ENCODE peak calls at places on chromosome 9, in four cellular contexts. T is neuronal stem cell, S is trophoblast cell, P is H1. Y is an unnamed sample.

GRCh38 chr9:111034146-111034545 is 4.1 kb downstream of the LPAR1 start:
- DNase-seq in T (no peak), S (no peak), P (no peak), Y (peak; percentile 57)

GRCh38 chr9:12667892-12668291 is 25.3 kb upstream of the TYRP1 start:
- DNase-seq in T (no peak), S (no peak), P (no peak), Y (no peak)

GRCh38 chr9:108057421-108058136 is 568.0 kb upstream of the KLF4 start:
- DNase-seq in S (peak; percentile 53), T (no peak), P (no peak), Y (peak; percentile 96)

GRCh38 chr9:121844090-121844489 is 192.7 kb downstream of the DAB2IP start:
- DNase-seq in P (no peak), S (no peak), T (no peak), Y (no peak)

GRCh38 chr9:26301659-26302058 is 590.9 kb downstream of the CAAP1 start:
- DNase-seq in T (no peak), S (no peak), P (no peak), Y (no peak)

GRCh38 chr9:14485366-14485765 is 171.4 kb upstream of the NFIB start:
- DNase-seq in T (no peak), P (no peak), S (no peak), Y (peak; percentile 3)

GRCh38 chr9:20988916-20989315 is 42.5 kb downstream of the HACD4 start:
- DNase-seq in S (peak; percentile 33), P (no peak), T (no peak), Y (no peak)

GRCh38 chr9:3059781-3060468 is 216.0 kb upstream of the PUM3 start:
- DNase-seq in T (no peak), S (no peak), P (no peak), Y (no peak)

GRCh38 chr9:129289131-129289731 is 111.2 kb upstream of the IER5L start:
- DNase-seq in S (no peak), T (no peak), P (peak; percentile 44), Y (no peak)

GRCh38 chr9:7174884-7175283 is 417.1 kb downstream of the KDM4C start:
- DNase-seq in T (no peak), S (no peak), P (no peak), Y (no peak)

GRCh38 chr9:103485138-103485537 is 490.0 kb downstream of the CYLC2 start:
- DNase-seq in T (no peak), S (peak; percentile 1), P (no peak), Y (no peak)

GRCh38 chr9:7165350-7165937 is 407.7 kb downstream of the KDM4C start:
- DNase-seq in S (peak; percentile 27), T (no peak), P (no peak), Y (no peak)

GRCh38 chr9:125269014-125269397 is 7.4 kb downstream of the GAPVD1 start:
- DNase-seq in P (no peak), T (no peak), S (no peak), Y (no peak)

GRCh38 chr9:120557205-120557604 is 22.8 kb downstream of the CDK5RAP2 start:
- DNase-seq in S (no peak), T (no peak), P (no peak), Y (no peak)

GRCh38 chr9:121640076-121640475 is 11.4 kb upstream of the DAB2IP start:
- DNase-seq in P (peak; percentile 86), S (peak; percentile 58), T (no peak), Y (peak; percentile 29)

GRCh38 chr9:108835831-108836230 is 20.0 kb downstream of the ACTL7B start:
- DNase-seq in T (no peak), S (peak; percentile 44), P (no peak), Y (no peak)

GRCh38 chr9:81132796-81133195 is 556.6 kb downstream of the TLE1 start:
- DNase-seq in S (no peak), P (no peak), T (no peak), Y (no peak)

GRCh38 chr9:27665121-27665520 is 91.8 kb upstream of the C9orf72 start:
- DNase-seq in P (no peak), S (no peak), T (no peak), Y (no peak)

GRCh38 chr9:130186839-130187522 is 14.8 kb downstream of the NCS1 start:
- DNase-seq in S (peak; percentile 73), P (peak; percentile 75), T (no peak), Y (peak; percentile 80)

GRCh38 chr9:115262477-115262876 is 144.5 kb upstream of the TNC start:
- DNase-seq in P (no peak), S (no peak), T (no peak), Y (peak; percentile 84)

GRCh38 chr9:70406446-70406862 is 8.0 kb downstream of the KLF9 start:
- DNase-seq in T (no peak), P (no peak), S (peak; percentile 26), Y (peak; percentile 82)

GRCh38 chr9:81588148-81588874 is 101.0 kb downstream of the TLE1 start:
- DNase-seq in T (no peak), P (no peak), S (peak; percentile 59), Y (peak; percentile 82)

GRCh38 chr9:133122935-133123611 is 2.0 kb upstream of the RALGDS start:
- DNase-seq in T (no peak), P (no peak), S (no peak), Y (peak; percentile 88)

GRCh38 chr9:130756037-130756436 is 62.5 kb downstream of the EXOSC2 start:
- DNase-seq in S (no peak), T (no peak), P (no peak), Y (peak; percentile 32)

GRCh38 chr9:20732118-20732517 is 48.1 kb downstream of the FOCAD start:
- DNase-seq in P (no peak), S (peak; percentile 18), T (no peak), Y (peak; percentile 89)

GRCh38 chr9:114777841-114778240 is 28.0 kb downstream of the TNFSF15 start:
- DNase-seq in P (no peak), T (no peak), S (no peak), Y (no peak)

GRCh38 chr9:93580654-93581380 is 4.4 kb downstream of the PHF2 start:
- DNase-seq in S (peak; percentile 61), P (no peak), T (no peak), Y (no peak)

GRCh38 chr9:70480405-70480980 is 66.0 kb upstream of the KLF9 start:
- DNase-seq in T (no peak), P (no peak), S (peak; percentile 17), Y (peak; percentile 99)

GRCh38 chr9:33101104-33101951 is 24.9 kb upstream of the SMU1 start:
- DNase-seq in P (no peak), T (no peak), S (peak; percentile 90), Y (peak; percentile 52)

GRCh38 chr9:35748858-35749514 is at the start of the genes GBA2 and RGP1:
- DNase-seq in T (peak; percentile 67), S (peak; percentile 83), P (peak; percentile 88), Y (peak; percentile 83)

GRCh38 chr9:651372-651771 is 190.1 kb upstream of the DMRT1 start:
- DNase-seq in S (no peak), P (no peak), T (no peak), Y (no peak)

GRCh38 chr9:80026121-80026520 is 454.4 kb downstream of the TLE4 start:
- DNase-seq in P (no peak), S (peak; percentile 50), T (no peak), Y (no peak)

GRCh38 chr9:126860077-126860756 is at the start of gene ZBTB34:
- DNase-seq in S (peak; percentile 63), T (peak; percentile 73), P (peak; percentile 93), Y (peak; percentile 54)

GRCh38 chr9:37471942-37472679 is 6.9 kb upstream of the ZBTB5 start:
- DNase-seq in P (no peak), T (peak; percentile 73), S (peak; percentile 98), Y (peak; percentile 93)

GRCh38 chr9:113503613-113504230 is 40.2 kb downstream of the RGS3 start:
- DNase-seq in T (no peak), S (no peak), P (no peak), Y (no peak)

GRCh38 chr9:127537014-127537413 is 75.1 kb upstream of the STXBP1 start:
- DNase-seq in T (no peak), S (no peak), P (no peak), Y (peak; percentile 73)

GRCh38 chr9:111232997-111233790 is 96.8 kb downstream of the OR2K2 start:
- DNase-seq in S (no peak), P (no peak), T (peak; percentile 30), Y (no peak)

GRCh38 chr9:75083188-75083976 is 4.6 kb downstream of the NMRK1 start:
- DNase-seq in P (peak; percentile 55), T (no peak), S (peak; percentile 49), Y (no peak)

GRCh38 chr9:94167376-94167775 is 83.1 kb downstream of the PTPDC1 start:
- DNase-seq in S (no peak), T (no peak), P (no peak), Y (no peak)

GRCh38 chr9:97386733-97387503 is 25.0 kb upstream of the TDRD7 start:
- DNase-seq in T (peak; percentile 73), S (peak; percentile 83), P (peak; percentile 99), Y (peak; percentile 70)
- H3K4me3 ChIP-seq in T (no peak overlapping the region), S (no peak overlapping the region), P (no peak overlapping the region), Y (no peak overlapping the region)

GRCh38 chr9:116323012-116323411 is 169.4 kb downstream of the PAPPA start:
- DNase-seq in T (peak; percentile 67), P (no peak), S (no peak), Y (no peak)
- H3K4me2 ChIP-seq in T (no peak overlapping the region), P (no peak overlapping the region), S (no peak overlapping the region), Y (no peak overlapping the region)

DNA sequence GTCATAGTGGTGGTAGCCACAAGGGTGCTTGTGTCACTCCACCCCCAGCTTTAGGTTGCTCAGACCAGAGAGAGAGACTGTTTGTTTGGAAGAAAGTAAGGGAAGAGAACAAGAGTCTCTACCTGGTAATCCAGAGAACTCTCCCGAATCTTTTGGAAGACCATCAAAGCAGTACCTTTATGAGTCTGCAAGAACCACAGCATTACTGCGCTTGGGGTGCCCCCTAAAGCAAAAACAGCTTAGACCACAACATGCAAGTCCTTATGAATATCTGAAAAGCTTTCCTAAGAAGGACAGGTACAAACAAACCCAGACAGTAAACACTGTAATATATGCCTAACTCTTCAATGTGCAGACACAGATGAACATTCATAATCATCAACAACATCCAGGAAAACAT is 1398.6 kb upstream of the C9orf72 start:
- DNase-seq in T (no peak), S (no peak), P (no peak), Y (no peak)
- H2BK12ac ChIP-seq in T (no peak overlapping the region), S (no peak overlapping the region), P (peak overlapping the region; percentile 96), Y (no peak overlapping the region)

GRCh38 chr9:16704489-16705111 is 165.9 kb downstream of the BNC2 start:
- DNase-seq in P (no peak), T (no peak), S (no peak), Y (no peak)
- H3K4me3 ChIP-seq in P (peak overlapping the region; percentile 41), T (no peak overlapping the region), S (no peak overlapping the region), Y (no peak overlapping the region)

GRCh38 chr9:91306261-91306660 is 55.5 kb downstream of the AUH start:
- DNase-seq in T (no peak), P (no peak), S (peak; percentile 60), Y (no peak)

GRCh38 chr9:91303741-91304140 is 58.0 kb downstream of the AUH start:
- DNase-seq in T (no peak), S (no peak), P (no peak), Y (no peak)

GRCh38 chr9:91301161-91301560 is 60.6 kb downstream of the AUH start:
- DNase-seq in S (peak; percentile 14), T (no peak), P (no peak), Y (no peak)

GRCh38 chr9:91305596-91305995 is 56.1 kb downstream of the AUH start:
- DNase-seq in P (no peak), T (no peak), S (no peak), Y (no peak)

DNA sequence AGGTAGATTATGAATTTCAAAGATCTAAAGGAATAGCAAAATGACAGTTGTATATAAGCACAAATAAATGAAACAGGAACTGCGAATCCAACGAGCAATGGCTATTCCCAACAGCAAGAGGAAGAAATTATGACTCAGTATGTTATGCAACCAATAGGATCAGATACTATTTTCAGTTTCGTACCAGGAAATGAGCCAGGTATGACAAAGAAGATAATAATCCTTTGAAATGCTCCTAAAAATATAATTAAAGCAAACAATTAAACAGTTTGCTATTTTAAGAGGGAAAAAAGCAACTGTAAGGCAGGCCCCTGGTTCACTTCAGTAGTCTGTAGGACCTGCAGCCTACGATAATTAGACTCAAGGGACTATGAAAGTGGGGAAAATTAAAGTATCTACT is 58.9 kb downstream of the AUH start:
- DNase-seq in T (no peak), S (peak; percentile 79), P (no peak), Y (peak; percentile 76)
- H3K4me2 ChIP-seq in T (no peak overlapping the region), S (no peak overlapping the region), P (no peak overlapping the region), Y (no peak overlapping the region)

Y was measured in mesenchymal stem cell.